ENCODE peak calls at places on chromosomes 1 and 21, in four cellular contexts. One of them, this sample, is unnamed.

GRCh38 chr1:211638246-211638645 is 37.2 kb downstream of the NEK2 start:
- DNase-seq in breast epithelium: no peak
- DNase-seq in IMR-90: no peak
- DNase-seq in A549: no peak
- DNase-seq in this sample: no peak

GRCh38 chr1:40276122-40276521 is 18.1 kb downstream of the ZMPSTE24 start:
- DNase-seq in breast epithelium: no peak
- DNase-seq in IMR-90: no peak
- DNase-seq in A549: no peak
- DNase-seq in this sample: no peak

GRCh38 chr1:228282329-228283042 is 74.6 kb downstream of the OBSCN start:
- DNase-seq in breast epithelium: peak; percentile 35
- DNase-seq in IMR-90: peak; percentile 71
- DNase-seq in A549: no peak
- DNase-seq in this sample: no peak

GRCh38 chr1:97353094-97353493 is 567.7 kb downstream of the DPYD start:
- DNase-seq in breast epithelium: no peak
- DNase-seq in IMR-90: no peak
- DNase-seq in A549: no peak
- DNase-seq in this sample: no peak

GRCh38 chr1:204213668-204214662 is at the start of gene GOLT1A:
- DNase-seq in breast epithelium: peak; percentile 79
- DNase-seq in IMR-90: peak; percentile 87
- DNase-seq in A549: peak; percentile 91
- DNase-seq in this sample: no peak

GRCh38 chr1:58971629-58972140 is 187.8 kb upstream of the JUN start:
- DNase-seq in breast epithelium: no peak
- DNase-seq in IMR-90: peak; percentile 37
- DNase-seq in A549: peak; percentile 19
- DNase-seq in this sample: no peak

GRCh38 chr1:1914842-1915692 is at the start of gene CALML6:
- DNase-seq in breast epithelium: no peak
- DNase-seq in IMR-90: no peak
- DNase-seq in A549: no peak
- DNase-seq in this sample: no peak

GRCh38 chr1:19670787-19671186 is 6.1 kb downstream of the HTR6 start:
- DNase-seq in breast epithelium: no peak
- DNase-seq in IMR-90: no peak
- DNase-seq in A549: no peak
- DNase-seq in this sample: no peak

GRCh38 chr1:203308205-203309114 is 3.1 kb downstream of the BTG2 start:
- DNase-seq in breast epithelium: no peak
- DNase-seq in IMR-90: no peak
- DNase-seq in A549: no peak
- DNase-seq in this sample: no peak

GRCh38 chr1:65425697-65426096 is 5.2 kb downstream of the LEPR start:
- DNase-seq in breast epithelium: no peak
- DNase-seq in IMR-90: peak; percentile 74
- DNase-seq in A549: peak; percentile 79
- DNase-seq in this sample: no peak
- H3K27ac ChIP-seq in breast epithelium: peak overlapping the region; percentile 22
- H3K27ac ChIP-seq in IMR-90: peak overlapping the region; percentile 42
- H3K27ac ChIP-seq in A549: peak overlapping the region; percentile 87
- H3K27ac ChIP-seq in this sample: no peak overlapping the region

GRCh38 chr1:57872913-57873312 is 449.1 kb upstream of the DAB1 start:
- DNase-seq in breast epithelium: no peak
- DNase-seq in IMR-90: no peak
- DNase-seq in A549: no peak
- DNase-seq in this sample: no peak
- H3K27ac ChIP-seq in breast epithelium: no peak overlapping the region
- H3K27ac ChIP-seq in IMR-90: no peak overlapping the region
- H3K27ac ChIP-seq in A549: no peak overlapping the region
- H3K27ac ChIP-seq in this sample: no peak overlapping the region

GRCh38 chr1:217273866-217274265 is 357.0 kb downstream of the GPATCH2 start:
- DNase-seq in breast epithelium: no peak
- DNase-seq in IMR-90: peak; percentile 58
- DNase-seq in A549: no peak
- DNase-seq in this sample: no peak
- H3K27ac ChIP-seq in breast epithelium: no peak overlapping the region
- H3K27ac ChIP-seq in IMR-90: no peak overlapping the region
- H3K27ac ChIP-seq in A549: no peak overlapping the region
- H3K27ac ChIP-seq in this sample: no peak overlapping the region

GRCh38 chr21:16378570-16378969 is 648.8 kb downstream of the USP25 start:
- DNase-seq in breast epithelium: no peak
- DNase-seq in IMR-90: no peak
- DNase-seq in A549: no peak
- DNase-seq in this sample: no peak
- H3K27ac ChIP-seq in breast epithelium: no peak overlapping the region
- H3K27ac ChIP-seq in IMR-90: no peak overlapping the region
- H3K27ac ChIP-seq in A549: no peak overlapping the region
- H3K27ac ChIP-seq in this sample: no peak overlapping the region

DNA sequence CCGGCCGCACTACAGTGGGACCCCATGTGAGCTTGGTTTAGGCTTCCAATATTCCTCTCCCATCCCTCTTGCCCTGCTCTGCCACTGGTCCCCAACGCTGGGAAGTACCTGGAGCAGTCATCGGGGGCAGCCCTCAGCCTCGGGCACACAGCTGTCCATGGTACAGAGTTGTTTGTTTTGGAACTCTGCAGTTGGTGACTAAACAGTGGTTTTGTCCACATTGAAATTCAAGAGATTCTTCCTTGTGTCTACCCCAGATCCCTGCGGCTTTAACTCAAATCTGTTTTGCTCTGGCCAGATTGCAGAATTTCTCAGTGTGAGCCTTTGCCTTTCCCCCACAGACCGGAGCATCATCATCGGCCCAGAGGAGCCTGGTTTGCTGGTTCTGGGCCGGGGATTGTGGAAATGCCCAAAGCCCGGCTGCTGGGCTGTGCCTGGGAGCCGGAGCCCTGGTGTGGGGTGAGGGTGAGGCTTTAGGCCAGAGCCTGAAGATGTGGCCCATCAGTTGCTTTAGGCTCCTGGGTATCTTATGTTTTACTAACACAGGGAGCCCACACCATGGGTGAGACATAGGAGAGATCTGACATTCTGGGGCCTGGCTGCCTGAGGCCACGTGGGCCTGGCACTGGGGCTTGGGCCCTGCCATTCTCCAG is 93.2 kb downstream of the ARHGEF10L start:
- DNase-seq in breast epithelium: no peak
- DNase-seq in IMR-90: peak; percentile 53
- DNase-seq in A549: peak; percentile 13
- DNase-seq in this sample: no peak
- H3K27ac ChIP-seq in breast epithelium: no peak overlapping the region
- H3K27ac ChIP-seq in IMR-90: no peak overlapping the region
- H3K27ac ChIP-seq in A549: peak overlapping the region; percentile 65
- H3K27ac ChIP-seq in this sample: no peak overlapping the region

GRCh38 chr1:83318361-83318760 is 680.6 kb downstream of the TTLL7 start:
- DNase-seq in breast epithelium: no peak
- DNase-seq in IMR-90: no peak
- DNase-seq in A549: no peak
- DNase-seq in this sample: no peak
- H3K27ac ChIP-seq in breast epithelium: no peak overlapping the region
- H3K27ac ChIP-seq in IMR-90: no peak overlapping the region
- H3K27ac ChIP-seq in A549: no peak overlapping the region
- H3K27ac ChIP-seq in this sample: no peak overlapping the region

DNA sequence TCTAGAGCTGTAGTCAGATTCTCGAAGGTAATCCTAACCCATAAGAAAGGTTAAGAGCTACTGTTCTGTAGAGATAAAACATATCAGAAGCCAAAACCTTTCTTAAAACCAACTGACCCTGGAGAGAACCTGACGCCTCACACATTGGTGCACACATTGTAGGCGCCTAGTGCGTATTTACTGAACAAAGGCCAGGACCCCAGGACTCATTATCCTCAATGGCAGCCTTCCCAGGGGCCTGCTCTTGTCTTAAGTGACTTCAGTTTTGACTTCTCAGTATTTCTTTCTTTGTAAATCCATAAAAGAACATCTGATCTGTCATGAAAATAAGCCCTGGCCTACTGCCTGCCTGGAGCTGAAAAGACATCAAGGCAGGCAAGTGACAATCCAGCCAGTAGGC is 27.6 kb downstream of the ABCA4 start:
- DNase-seq in breast epithelium: no peak
- DNase-seq in IMR-90: no peak
- DNase-seq in A549: no peak
- DNase-seq in this sample: no peak
- H3K27ac ChIP-seq in breast epithelium: peak overlapping the region; percentile 95
- H3K27ac ChIP-seq in IMR-90: peak overlapping the region; percentile 34
- H3K27ac ChIP-seq in A549: no peak overlapping the region
- H3K27ac ChIP-seq in this sample: peak overlapping the region; percentile 72

DNA sequence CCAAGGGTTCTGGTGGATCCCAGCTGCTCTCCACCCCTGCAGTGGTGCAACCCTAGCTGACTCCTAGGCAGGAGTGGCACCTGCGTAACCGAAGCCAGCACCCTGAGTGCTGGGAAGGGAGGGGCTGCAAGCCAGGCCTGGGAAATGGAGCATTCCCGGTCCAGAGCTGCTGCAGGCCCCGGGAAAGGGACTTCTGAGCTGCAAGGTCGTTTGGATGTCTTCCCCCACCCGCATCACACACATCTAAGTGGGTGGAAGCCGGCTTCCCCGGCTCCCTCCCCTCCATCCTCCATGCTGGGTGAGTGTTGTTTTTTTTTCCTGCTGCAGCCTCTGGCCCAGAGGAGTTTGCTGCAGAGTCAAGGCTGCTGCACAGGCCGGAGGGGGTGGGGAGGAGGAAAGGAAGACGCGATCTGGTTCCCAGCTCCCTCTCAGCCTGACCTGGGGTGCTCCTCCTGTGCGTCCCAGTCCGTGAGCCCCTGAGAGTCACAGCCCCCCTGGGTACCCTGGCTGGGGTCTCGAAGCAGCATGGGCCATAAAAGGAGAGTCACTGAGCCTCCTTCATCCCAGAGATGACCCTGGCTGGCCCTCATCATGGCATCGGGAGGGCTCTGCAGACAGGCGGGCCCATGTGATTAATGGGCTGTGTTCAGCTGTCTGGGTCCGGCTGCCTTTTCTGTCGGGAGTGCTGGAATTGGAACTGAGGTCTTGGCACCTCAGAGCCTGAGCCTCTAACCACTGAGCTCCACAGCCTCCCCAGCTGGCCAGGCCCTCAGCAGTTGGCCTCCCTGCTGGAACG is 16.2 kb downstream of the H6PD start:
- DNase-seq in breast epithelium: no peak
- DNase-seq in IMR-90: peak; percentile 21
- DNase-seq in A549: no peak
- DNase-seq in this sample: no peak
- H3K27ac ChIP-seq in breast epithelium: peak overlapping the region; percentile 66
- H3K27ac ChIP-seq in IMR-90: no peak overlapping the region
- H3K27ac ChIP-seq in A549: no peak overlapping the region
- H3K27ac ChIP-seq in this sample: peak overlapping the region; percentile 70

DNA sequence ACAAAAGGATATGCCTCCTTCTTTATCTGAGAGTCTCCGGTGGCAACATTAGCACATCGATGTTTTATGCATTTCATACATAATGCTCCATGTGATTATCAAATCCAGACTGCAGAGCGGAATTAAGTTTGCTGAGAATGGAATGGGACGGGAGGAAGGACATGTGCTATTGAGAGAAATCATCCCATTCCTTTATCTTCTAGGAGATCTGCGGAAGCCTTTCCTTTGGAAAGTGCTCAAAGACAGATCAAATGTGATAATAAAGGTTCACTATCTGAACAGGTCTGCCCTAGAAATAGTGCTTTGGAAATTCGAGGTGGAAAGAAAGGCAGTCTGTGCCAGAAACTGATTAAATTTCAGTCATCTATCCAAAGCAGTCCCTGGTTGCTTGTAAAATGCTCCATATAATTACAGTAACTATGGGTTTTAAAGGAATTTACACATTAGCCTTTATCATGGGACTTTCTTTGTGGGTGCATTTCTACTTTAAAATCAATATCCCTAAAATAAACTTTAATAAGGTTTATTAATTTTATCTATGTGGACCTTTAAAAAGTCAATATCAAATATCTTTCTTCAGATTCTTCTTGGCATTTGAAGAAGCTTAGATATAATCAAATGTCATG is 473.5 kb upstream of the ADGRL2 start:
- DNase-seq in breast epithelium: no peak
- DNase-seq in IMR-90: no peak
- DNase-seq in A549: no peak
- DNase-seq in this sample: no peak
- H3K27ac ChIP-seq in breast epithelium: no peak overlapping the region
- H3K27ac ChIP-seq in IMR-90: no peak overlapping the region
- H3K27ac ChIP-seq in A549: no peak overlapping the region
- H3K27ac ChIP-seq in this sample: no peak overlapping the region

This sample was measured in caudate nucleus.